ENCODE peak calls at places on chromosome 11, in five cellular contexts. E is NCI-H1694 treated with DMSO at 0.1 percent for 48 hours, S is AG08395, O is neural crest cell, X is iris pigment epithelial cell. K is an unnamed sample.
A peak's percentile ranks its signal among the peaks of the same experiment; 100 is the strongest.

GRCh38 chr11:63919267-63920125 is 2.5 kb upstream of the RCOR2 start:
- DNase-seq in S (no peak), E (no peak), X (no peak), O (peak; percentile 68), K (peak; percentile 91)

GRCh38 chr11:45097721-45098493 is 48.5 kb upstream of the PRDM11 start:
- DNase-seq in O (peak; percentile 81), X (peak; percentile 37), S (peak; percentile 62), E (no peak), K (peak; percentile 91)

GRCh38 chr11:21195995-21196394 is 526.6 kb downstream of the NELL1 start:
- DNase-seq in X (no peak), E (no peak), S (no peak), O (no peak), K (no peak)

GRCh38 chr11:125494987-125495725 is 909 bp downstream of the FEZ1 start:
- DNase-seq in S (peak; percentile 54), X (peak; percentile 23), O (peak; percentile 36), E (no peak), K (peak; percentile 74)

GRCh38 chr11:19218801-19219460 is 17.1 kb upstream of the CSRP3 start:
- DNase-seq in S (peak; percentile 22), O (no peak), X (no peak), E (no peak), K (no peak)

GRCh38 chr11:130847517-130847916 is 68.8 kb downstream of the SNX19 start:
- DNase-seq in X (peak; percentile 93), S (peak; percentile 77), O (no peak), E (no peak), K (no peak)

GRCh38 chr11:111376453-111376871 is 2.6 kb downstream of the POU2AF1 start:
- DNase-seq in X (no peak), E (no peak), S (no peak), O (no peak), K (no peak)

GRCh38 chr11:111538407-111539114 is 2.0 kb upstream of the LAYN start:
- DNase-seq in X (peak; percentile 85), O (no peak), E (no peak), S (no peak), K (no peak)

K was measured in ecto neural progenitor cell.